ENCODE peak calls at places on chromosomes 4 and X, in six cellular contexts. L is A172, R is EH, C is MM.1S, T is SK-MEL-5, Y is HAP-1. H is an unnamed sample.

GRCh38 chr4:142347241-142347640 is 498.9 kb downstream of the INPP4B start:
- DNase-seq in L (no peak), R (peak), C (no peak), T (no peak), Y (no peak), H (no peak)

GRCh38 chrX:49276207-49276606 is 6.6 kb downstream of the PPP1R3F start:
- DNase-seq in C (no peak), L (no peak), Y (no peak), R (no peak), T (no peak), H (no peak)

GRCh38 chr4:6258741-6259140 is 10.9 kb upstream of the WFS1 start:
- DNase-seq in Y (no peak), T (no peak), R (no peak), L (no peak), C (no peak), H (no peak)

GRCh38 chr4:147755567-147756295 is 23.8 kb downstream of the ARHGAP10 start:
- DNase-seq in Y (no peak), T (no peak), R (peak), C (no peak), L (no peak), H (no peak)

GRCh38 chr4:82957045-82957444 is 53.6 kb downstream of the LIN54 start:
- DNase-seq in L (no peak), C (peak), Y (no peak), R (no peak), T (no peak), H (no peak)

GRCh38 chr4:183838987-183839712 is 66.0 kb upstream of the STOX2 start:
- DNase-seq in R (peak), C (peak), T (peak), Y (no peak), L (peak), H (no peak)

GRCh38 chrX:112759512-112759911 is 79.8 kb upstream of the LHFPL1 start:
- DNase-seq in C (no peak), R (no peak), L (no peak), Y (no peak), T (no peak), H (no peak)

GRCh38 chr4:153142700-153143438 is 61.4 kb upstream of the TRIM2 start:
- DNase-seq in C (peak), T (peak), L (peak), Y (peak), R (peak), H (peak)

GRCh38 chr4:992297-993110 is 700 bp downstream of the SLC26A1 start:
- DNase-seq in L (peak), Y (no peak), C (no peak), T (peak), R (no peak), H (no peak)

GRCh38 chr4:80423553-80424224 is 88.2 kb downstream of the CFAP299 start:
- DNase-seq in R (peak), L (no peak), T (no peak), Y (no peak), C (no peak), H (no peak)